ENCODE peak calls at places on chromosomes 7 and 10, in seven cellular contexts. Y is AG04450, B is tibial nerve, W is brain microvascular endothelial cell, Q is mucosa of descending colon, P is stomach, L is bronchial epithelial cell. O is an unnamed sample.

GRCh38 chr7:148478551-148478950 is 112.0 kb upstream of the C7orf33 start:
- DNase-seq in W (no peak), P (no peak), Q (no peak), B (no peak), Y (no peak), L (no peak), O (no peak)

GRCh38 chr10:16891375-16892313 is 74.4 kb upstream of the RSU1 start:
- DNase-seq in L (peak; percentile 94), Q (peak; percentile 55), Y (peak; percentile 18), W (peak; percentile 59), P (peak; percentile 29), B (peak; percentile 64), O (peak; percentile 88)

GRCh38 chr7:5234852-5235831 is 45.1 kb downstream of the WIPI2 start:
- DNase-seq in Q (no peak), Y (no peak), P (no peak), B (no peak), L (peak; percentile 65), W (no peak), O (peak; percentile 1)

GRCh38 chr10:53122265-53122664 is 349.7 kb upstream of the MBL2 start:
- DNase-seq in W (no peak), L (peak; percentile 17), Y (no peak), B (no peak), Q (no peak), P (no peak), O (no peak)

GRCh38 chr7:77348371-77348813 is 67.8 kb downstream of the GSAP start:
- DNase-seq in L (peak; percentile 62), Q (no peak), B (no peak), W (peak; percentile 85), Y (peak; percentile 29), P (peak; percentile 29), O (peak; percentile 40)

GRCh38 chr10:128793726-128794655 is 667.8 kb upstream of the MKI67 start:
- DNase-seq in B (no peak), Y (no peak), W (no peak), Q (no peak), P (no peak), L (no peak), O (no peak)

GRCh38 chr7:4837814-4838625 is 23.8 kb downstream of the PAPOLB start:
- DNase-seq in L (no peak), B (no peak), Q (no peak), P (no peak), Y (no peak), W (no peak), O (no peak)

GRCh38 chr10:88442681-88443080 is 140.4 kb downstream of the RNLS start:
- DNase-seq in Q (no peak), B (no peak), W (no peak), Y (no peak), L (no peak), P (no peak), O (no peak)

GRCh38 chr10:124384591-124385190 is 34.0 kb downstream of the OAT start:
- DNase-seq in L (no peak), Y (no peak), W (no peak), P (peak; percentile 19), Q (no peak), B (no peak), O (no peak)

GRCh38 chr10:79112898-79113431 is 44.2 kb downstream of the ZMIZ1 start:
- DNase-seq in Q (no peak), B (no peak), P (no peak), Y (no peak), W (peak; percentile 74), L (peak; percentile 91), O (peak; percentile 52)

GRCh38 chr10:69382382-69383117 is 34.2 kb downstream of the TACR2 start:
- DNase-seq in P (no peak), W (peak; percentile 91), B (no peak), Y (peak; percentile 42), L (peak; percentile 91), Q (no peak), O (peak; percentile 81)

GRCh38 chr7:40717242-40717641 is 582.4 kb downstream of the SUGCT start:
- DNase-seq in B (peak; percentile 21), P (peak; percentile 81), Y (peak; percentile 60), W (peak; percentile 90), L (peak; percentile 90), Q (peak; percentile 58), O (peak; percentile 62)

GRCh38 chr10:63157845-63158624 is 24.9 kb downstream of the NRBF2 start:
- DNase-seq in W (peak; percentile 35), Q (no peak), B (no peak), P (no peak), L (peak; percentile 83), Y (peak; percentile 86), O (peak; percentile 84)

GRCh38 chr7:111103678-111104274 is 12.8 kb downstream of the LRRN3 start:
- DNase-seq in Y (no peak), B (no peak), Q (no peak), W (no peak), L (no peak), P (no peak), O (no peak)

GRCh38 chr10:103265712-103266329 is 11.1 kb upstream of the INA start:
- DNase-seq in L (peak; percentile 54), Q (no peak), B (peak; percentile 65), W (peak; percentile 69), P (peak; percentile 64), Y (no peak), O (no peak)

GRCh38 chr7:97479740-97480290 is 252.1 kb upstream of the TAC1 start:
- DNase-seq in Q (no peak), Y (no peak), P (no peak), B (no peak), L (no peak), W (no peak), O (no peak)

GRCh38 chr10:76195990-76196389 is 764.6 kb downstream of the LRMDA start:
- DNase-seq in B (no peak), P (no peak), W (no peak), Q (no peak), L (no peak), Y (no peak), O (no peak)

GRCh38 chr7:106127984-106128780 is 16.1 kb upstream of the SYPL1 start:
- DNase-seq in L (peak; percentile 13), W (no peak), Q (no peak), B (no peak), Y (no peak), P (no peak), O (no peak)

GRCh38 chr10:74231375-74231774 is 80.4 kb downstream of the ADK start:
- DNase-seq in W (peak; percentile 71), Y (no peak), B (no peak), L (peak; percentile 68), P (no peak), Q (no peak), O (no peak)

GRCh38 chr7:66757939-66758338 is 17.4 kb downstream of the RABGEF1 start:
- DNase-seq in B (no peak), L (no peak), Q (no peak), W (no peak), Y (no peak), P (no peak), O (no peak)

GRCh38 chr10:6423004-6423403 is 157.1 kb downstream of the PRKCQ start:
- DNase-seq in B (no peak), Y (no peak), W (no peak), L (peak; percentile 93), Q (no peak), P (no peak), O (peak; percentile 57)

GRCh38 chr10:6153845-6154244 is 48.9 kb upstream of the PFKFB3 start:
- DNase-seq in L (no peak), P (no peak), W (no peak), Q (no peak), B (no peak), Y (no peak), O (no peak)

GRCh38 chr7:17131983-17132655 is 166.3 kb upstream of the AHR start:
- DNase-seq in Y (no peak), W (no peak), Q (no peak), B (no peak), P (no peak), L (no peak), O (no peak)

GRCh38 chr7:20412023-20412422 is 81.3 kb downstream of the ITGB8 start:
- DNase-seq in W (no peak), Q (no peak), Y (no peak), B (no peak), P (no peak), L (no peak), O (no peak)

GRCh38 chr7:20417675-20418382 is 87.1 kb downstream of the ITGB8 start:
- DNase-seq in P (no peak), B (no peak), L (no peak), W (no peak), Q (no peak), Y (no peak), O (no peak)

DNA sequence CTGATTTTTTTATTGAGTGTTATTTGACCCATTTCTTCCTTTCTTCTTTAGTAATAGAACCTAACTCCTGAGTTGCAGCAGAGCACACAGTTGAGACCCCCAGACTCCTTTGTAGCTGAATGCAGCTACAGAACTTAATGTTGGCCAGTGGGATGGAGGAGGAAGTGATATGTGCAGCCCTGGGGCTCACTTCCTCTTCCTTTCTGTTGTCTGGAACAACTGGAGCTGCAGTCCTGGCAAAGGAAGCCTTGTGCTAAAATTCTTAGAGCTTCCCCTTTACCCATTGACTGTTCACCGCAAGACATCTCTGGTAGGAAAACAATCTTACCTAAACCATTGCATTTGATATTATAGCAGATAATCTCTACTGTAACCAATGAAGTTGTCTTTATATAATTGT is 86.6 kb downstream of the ITGB8 start:
- DNase-seq in Q (no peak), W (no peak), B (no peak), L (no peak), Y (no peak), P (no peak), O (no peak)
- H3K4me3 ChIP-seq in Q (no peak overlapping the region), W (no peak overlapping the region), B (no peak overlapping the region), L (no peak overlapping the region), Y (no peak overlapping the region), P (no peak overlapping the region), O (no peak overlapping the region)

GRCh38 chr7:45216622-45217165 is 59.1 kb downstream of the RAMP3 start:
- DNase-seq in Y (no peak), Q (no peak), L (no peak), W (no peak), P (no peak), B (no peak), O (no peak)

GRCh38 chr7:45219130-45219529 is 61.5 kb downstream of the RAMP3 start:
- DNase-seq in Y (no peak), P (no peak), Q (no peak), B (no peak), W (no peak), L (no peak), O (no peak)

GRCh38 chr7:45216181-45216580 is 58.6 kb downstream of the RAMP3 start:
- DNase-seq in P (no peak), B (no peak), Y (no peak), Q (no peak), W (no peak), L (no peak), O (no peak)

GRCh38 chr7:45215611-45216062 is 58.0 kb downstream of the RAMP3 start:
- DNase-seq in B (no peak), W (no peak), Q (no peak), Y (no peak), L (no peak), P (no peak), O (no peak)

GRCh38 chr7:45217358-45217757 is 59.8 kb downstream of the RAMP3 start:
- DNase-seq in Y (no peak), L (peak; percentile 15), W (no peak), Q (no peak), B (no peak), P (no peak), O (no peak)
- TF ChIP-seq CTCF in Y (peak; percentile 30), L (peak; percentile 51), W (peak; percentile 81), Q (no peak), B (no peak), P (no peak), O (peak; percentile 29)

GRCh38 chr10:132383026-132383565 is 13.9 kb upstream of the PWWP2B start:
- DNase-seq in L (no peak), Q (no peak), W (no peak), B (no peak), P (no peak), Y (no peak), O (no peak)
- H3K4me3 ChIP-seq in L (no peak overlapping the region), Q (no peak overlapping the region), W (no peak overlapping the region), B (no peak overlapping the region), P (no peak overlapping the region), Y (no peak overlapping the region), O (no peak overlapping the region)

GRCh38 chr10:70916241-70916640 is 27.9 kb upstream of the PCBD1 start:
- DNase-seq in Y (no peak), Q (peak; percentile 21), L (no peak), B (no peak), W (no peak), P (no peak), O (no peak)
- TF ChIP-seq CTCF in Y (no peak), Q (no peak), L (no peak), B (no peak), W (no peak), P (no peak), O (no peak)